ENCODE peak calls at places on chromosomes 4 and X, in four cellular contexts. Y is cardiac muscle cell, K is HCT116, O is heart left ventricle. W is an unnamed sample. For H3K27me3, the result is how much of the 10 kb centered on the place peaks cover.

GRCh38 chrX:100447563-100448397 is 37.7 kb upstream of the PCDH19 start:
- DNase-seq in Y (peak), K (peak), O (peak), W (peak)

GRCh38 chr4:54657556-54658313 is at the start of gene KIT:
- DNase-seq in Y (peak), K (no peak), O (peak), W (no peak)

GRCh38 chr4:39976945-39977488 is 694 bp downstream of the PDS5A start:
- DNase-seq in Y (peak), K (no peak), O (no peak), W (peak)

GRCh38 chr4:5477613-5478012 is 230.7 kb downstream of the EVC2 start:
- DNase-seq in Y (no peak), K (no peak), O (no peak), W (no peak)

GRCh38 chr4:945274-946102 is 13.2 kb downstream of the TMEM175 start:
- DNase-seq in Y (peak), K (no peak), O (no peak), W (no peak)

GRCh38 chr4:4803216-4803903 is 56.1 kb upstream of the MSX1 start:
- DNase-seq in Y (no peak), K (no peak), O (no peak), W (no peak)

GRCh38 chr4:99655315-99656081 is 2.1 kb downstream of the C4orf54 start:
- DNase-seq in Y (no peak), K (no peak), O (peak), W (peak)

GRCh38 chr4:53477038-53477565 is 99.7 kb downstream of the FIP1L1 start:
- DNase-seq in Y (no peak), K (no peak), O (no peak), W (no peak)

GRCh38 chr4:40247350-40247749 is 50.5 kb downstream of the RHOH start:
- DNase-seq in Y (no peak), K (no peak), O (no peak), W (no peak)

GRCh38 chr4:29277381-29277780 is 1442.8 kb upstream of the PCDH7 start:
- DNase-seq in Y (no peak), K (peak), O (no peak), W (no peak)

GRCh38 chr4:55865228-55865806 is 11.9 kb downstream of the EXOC1 start:
- DNase-seq in Y (no peak), K (no peak), O (no peak), W (no peak)

GRCh38 chr4:85681194-85681803 is 206.3 kb downstream of the ARHGAP24 start:
- DNase-seq in Y (no peak), K (no peak), O (peak), W (peak)

GRCh38 chr4:37561196-37561802 is 124.9 kb downstream of the RELL1 start:
- DNase-seq in Y (no peak), K (no peak), O (no peak), W (no peak)

GRCh38 chr4:145808848-145809512 is 129.0 kb downstream of the C4orf51 start:
- DNase-seq in Y (no peak), K (no peak), O (no peak), W (no peak)

GRCh38 chr4:84562156-84562555 is 20.8 kb upstream of the CDS1 start:
- DNase-seq in Y (no peak), K (no peak), O (no peak), W (no peak)

GRCh38 chr4:89136525-89136924 is 25.2 kb downstream of the TIGD2 start:
- DNase-seq in Y (no peak), K (no peak), O (no peak), W (no peak)

GRCh38 chrX:6778547-6779231 is 243.8 kb upstream of the VCX3A start:
- DNase-seq in Y (peak), K (no peak), O (no peak), W (no peak)

GRCh38 chr4:44662623-44663006 is 11.2 kb upstream of the YIPF7 start:
- DNase-seq in Y (no peak), K (no peak), O (no peak), W (no peak)

GRCh38 chrX:150162141-150162540 is 201.0 kb upstream of the MAMLD1 start:
- DNase-seq in Y (no peak), K (peak), O (no peak), W (no peak)

GRCh38 chr4:110634320-110635154 is 11.7 kb upstream of the PITX2 start:
- DNase-seq in Y (no peak), K (no peak), O (no peak), W (peak)

GRCh38 chrX:11965436-11965835 is 172.8 kb upstream of the FRMPD4 start:
- DNase-seq in Y (no peak), K (no peak), O (no peak), W (no peak)

GRCh38 chr4:119243868-119244267 is 31.4 kb downstream of the USP53 start:
- DNase-seq in Y (no peak), K (no peak), O (no peak), W (no peak)

GRCh38 chrX:152020895-152021294 is 46.4 kb upstream of the GABRE start:
- DNase-seq in Y (no peak), K (no peak), O (no peak), W (no peak)

GRCh38 chr4:2991243-2991642 is 27.9 kb downstream of the GRK4 start:
- DNase-seq in Y (no peak), K (no peak), O (no peak), W (no peak)

GRCh38 chr4:6476893-6477292 is 4.5 kb upstream of the PPP2R2C start:
- DNase-seq in Y (no peak), K (no peak), O (no peak), W (no peak)

GRCh38 chr4:6480532-6481088 is 8.2 kb upstream of the PPP2R2C start:
- DNase-seq in Y (no peak), K (no peak), O (no peak), W (no peak)

GRCh38 chr4:6474705-6475457 is 2.5 kb upstream of the PPP2R2C start:
- DNase-seq in Y (no peak), K (no peak), O (no peak), W (no peak)

GRCh38 chr4:6475492-6476020 is 3.1 kb upstream of the PPP2R2C start:
- DNase-seq in Y (no peak), K (no peak), O (no peak), W (no peak)

DNA sequence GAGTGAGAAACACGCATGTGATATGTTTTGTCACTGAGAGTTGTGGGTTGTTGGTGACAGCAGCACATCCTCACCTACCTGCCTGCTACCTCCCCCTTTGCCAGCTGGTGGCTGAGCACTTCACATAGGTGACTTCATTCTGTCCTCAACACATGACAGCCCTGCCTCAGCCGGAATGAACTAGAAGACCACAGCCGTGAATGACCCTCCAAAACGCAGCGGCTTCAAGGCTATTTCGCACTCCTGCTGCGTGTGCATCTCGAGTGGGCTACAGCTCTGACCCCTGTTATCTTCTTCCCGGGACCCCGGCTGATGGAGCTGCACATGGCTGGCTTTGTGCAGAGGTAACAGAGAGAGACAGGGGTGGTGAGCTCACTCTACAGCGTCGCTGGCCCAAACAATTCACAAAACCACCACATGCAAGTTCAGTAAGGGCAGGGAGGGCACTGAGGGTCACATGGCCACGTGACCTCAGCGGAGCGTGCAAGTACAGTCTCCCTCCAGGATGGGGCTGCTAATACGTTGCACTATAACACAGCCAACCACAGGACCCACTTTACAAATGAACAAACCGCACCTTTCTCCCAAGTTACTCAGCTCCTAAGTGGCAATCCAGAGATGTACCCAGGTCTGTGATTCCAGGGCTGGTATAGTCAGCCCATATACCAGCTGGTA is 6.3 kb upstream of the PPP2R2C start:
- DNase-seq in Y (no peak), K (no peak), O (no peak), W (no peak)
- H3K27me3 ChIP-seq in Y (under half), K (under half), O (under half), W (under half)

GRCh38 chr4:125546272-125546671 is 231.5 kb downstream of the FAT4 start:
- DNase-seq in Y (no peak), K (no peak), O (no peak), W (no peak)
- H3K27ac ChIP-seq in Y (no peak), K (no peak), O (no peak), W (no peak)

DNA sequence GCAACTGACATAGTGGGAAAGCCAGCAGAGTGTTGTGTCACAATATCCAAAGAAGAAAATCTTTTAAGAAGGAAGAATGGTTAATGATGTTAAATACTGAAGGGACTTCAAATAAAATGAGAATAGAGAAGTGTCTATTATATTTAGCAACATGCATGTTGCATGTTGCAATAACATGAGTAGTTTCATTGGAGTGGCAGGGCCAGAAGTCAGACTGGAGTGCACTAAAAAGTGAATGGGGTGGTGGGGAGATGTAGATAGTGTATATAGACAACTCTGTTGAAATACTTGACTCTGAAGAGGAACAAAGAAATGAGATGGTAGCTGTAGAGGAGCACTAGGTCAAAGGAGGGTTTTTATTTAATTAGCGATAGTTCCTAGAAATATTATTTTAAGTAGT is 9.5 kb upstream of the AMMECR1 start:
- DNase-seq in Y (no peak), K (no peak), O (no peak), W (no peak)
- H3K27me3 ChIP-seq in Y (under half), K (under half), O (under half), W (under half)

GRCh38 chr4:186688150-186688943 is 35.3 kb downstream of the FAT1 start:
- DNase-seq in Y (no peak), K (no peak), O (no peak), W (no peak)
- H3K27ac ChIP-seq in Y (no peak), K (no peak), O (no peak), W (no peak)

GRCh38 chr4:83535945-83536648 is at the start of gene GPAT3:
- DNase-seq in Y (peak), K (peak), O (peak), W (peak)

GRCh38 chr4:83535520-83535944 is 376 bp upstream of the GPAT3 start:
- DNase-seq in Y (peak), K (peak), O (peak), W (no peak)

GRCh38 chr4:83542225-83542624 is 6.3 kb downstream of the GPAT3 start:
- DNase-seq in Y (peak), K (no peak), O (no peak), W (no peak)

DNA sequence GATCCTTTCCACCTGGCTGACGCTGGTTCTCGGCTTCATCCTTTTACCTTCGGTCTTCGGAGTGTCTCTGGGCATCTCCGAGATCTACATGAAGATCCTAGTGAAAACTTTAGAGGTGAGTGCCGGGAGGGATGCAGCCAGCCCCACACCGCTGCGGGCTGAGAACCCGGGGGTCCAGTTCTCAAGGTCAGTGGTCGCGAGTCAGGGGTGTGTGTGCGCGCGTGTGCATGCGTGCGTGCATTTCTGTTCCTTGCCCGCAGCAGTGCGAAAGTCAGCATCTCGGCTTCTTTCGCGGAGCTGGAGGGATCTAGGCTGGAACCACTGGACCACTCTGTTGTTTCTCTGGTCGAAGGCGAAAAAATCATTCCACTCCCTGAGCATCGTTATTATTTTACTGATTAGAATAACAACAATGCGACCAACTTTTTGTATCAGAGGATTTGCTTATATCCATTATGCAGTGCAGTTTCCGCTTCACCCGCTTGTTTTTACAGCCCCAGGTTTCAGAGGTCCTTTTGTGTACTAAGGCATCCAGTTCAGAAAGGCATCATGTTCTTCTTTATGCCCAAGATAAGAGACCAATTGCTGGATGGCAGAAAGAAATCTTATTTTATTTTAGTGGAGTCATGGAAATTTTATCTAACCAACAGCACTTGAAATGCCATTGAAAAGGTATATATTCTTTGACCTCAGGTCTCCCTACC is 893 bp downstream of the GPAT3 start:
- DNase-seq in Y (no peak), K (no peak), O (no peak), W (no peak)
- H3K27me3 ChIP-seq in Y (half or more), K (under half), O (under half), W (under half)

GRCh38 chr4:148787285-148787684 is 345.1 kb upstream of the NR3C2 start:
- DNase-seq in Y (no peak), K (no peak), O (no peak), W (no peak)

GRCh38 chr4:148787831-148788477 is 345.7 kb upstream of the NR3C2 start:
- DNase-seq in Y (peak), K (no peak), O (peak), W (no peak)

GRCh38 chr4:148790246-148790645 is 348.0 kb upstream of the NR3C2 start:
- DNase-seq in Y (no peak), K (no peak), O (no peak), W (no peak)

GRCh38 chr4:148793221-148793620 is 351.0 kb upstream of the NR3C2 start:
- DNase-seq in Y (no peak), K (no peak), O (no peak), W (no peak)

GRCh38 chr4:148790691-148791090 is 348.5 kb upstream of the NR3C2 start:
- DNase-seq in Y (no peak), K (no peak), O (no peak), W (no peak)
- H3K27ac ChIP-seq in Y (no peak), K (no peak), O (no peak), W (no peak)

GRCh38 chrX:87067795-87068194 is 449.8 kb upstream of the KLHL4 start:
- DNase-seq in Y (no peak), K (no peak), O (no peak), W (no peak)
- H3K27me3 ChIP-seq in Y (under half), K (under half), O (under half), W (under half)

GRCh38 chr4:48571471-48571870 is 81.4 kb downstream of the ZAR1 start:
- DNase-seq in Y (no peak), K (no peak), O (no peak), W (no peak)

GRCh38 chr4:48570646-48571220 is 80.7 kb downstream of the ZAR1 start:
- DNase-seq in Y (no peak), K (no peak), O (no peak), W (no peak)

GRCh38 chr4:48564151-48564550 is 74.1 kb downstream of the ZAR1 start:
- DNase-seq in Y (no peak), K (no peak), O (no peak), W (no peak)

DNA sequence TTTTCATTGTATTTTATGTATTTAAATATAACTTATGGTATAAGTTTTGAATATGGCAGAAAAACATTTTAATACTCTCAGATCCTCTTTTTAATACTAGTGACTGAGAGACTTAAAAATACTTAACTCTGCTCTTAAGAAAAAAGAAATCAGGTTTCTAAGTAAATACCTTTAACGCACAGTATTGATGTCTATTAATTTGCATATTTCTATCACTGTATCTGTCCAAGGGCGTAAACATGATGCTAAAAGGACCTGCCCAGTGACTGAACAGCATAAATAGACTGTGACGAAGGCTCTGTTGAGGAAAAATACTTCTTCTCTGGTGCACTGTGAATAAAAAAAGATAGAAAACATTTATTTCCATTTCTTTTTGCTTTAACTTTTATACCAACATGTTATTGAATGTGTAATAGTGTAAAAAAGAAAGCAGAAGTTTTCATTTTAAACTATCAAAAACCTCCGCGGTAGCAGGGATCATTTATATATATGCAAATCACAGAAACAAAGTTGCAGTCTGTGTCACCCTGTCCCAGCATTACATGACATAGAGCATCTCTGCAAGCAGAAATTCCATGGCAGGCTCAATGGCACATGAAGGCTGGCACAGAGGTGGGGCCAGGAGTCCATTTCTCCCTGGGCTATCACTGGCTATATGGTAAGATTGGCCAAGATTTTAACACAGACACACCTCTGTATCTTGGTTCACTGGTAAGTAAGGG is 75.5 kb downstream of the ZAR1 start:
- DNase-seq in Y (no peak), K (no peak), O (no peak), W (no peak)
- H3K27ac ChIP-seq in Y (no peak), K (no peak), O (no peak), W (no peak)

W was measured in SJSA1.